ENCODE peak calls at places on chromosomes 3 and 15, in five cellular contexts. M is body of pancreas, D is A549, O is transverse colon, X is breast epithelium. L is an unnamed sample.

GRCh38 chr15:64232400-64232799 is 69.6 kb upstream of the PPIB start:
- DNase-seq in M (no peak), D (peak), O (no peak), X (no peak), L (no peak)

GRCh38 chr15:88232771-88233170 is 23.8 kb downstream of the NTRK3 start:
- DNase-seq in M (no peak), D (no peak), O (no peak), X (no peak), L (no peak)

GRCh38 chr3:183937601-183938286 is 53.1 kb upstream of the PARL start:
- DNase-seq in M (no peak), D (no peak), O (no peak), X (no peak), L (no peak)

GRCh38 chr3:151171145-151171544 is 31.9 kb downstream of the GPR171 start:
- DNase-seq in M (no peak), D (no peak), O (peak), X (no peak), L (no peak)

GRCh38 chr3:131402391-131403039 is 20.9 kb downstream of the NUDT16 start:
- DNase-seq in M (no peak), D (no peak), O (no peak), X (no peak), L (no peak)

GRCh38 chr3:37712918-37713819 is 148.5 kb upstream of the CTDSPL start:
- DNase-seq in M (no peak), D (no peak), O (no peak), X (no peak), L (peak)

GRCh38 chr3:194367992-194368841 is 1.3 kb downstream of the LRRC15 start:
- DNase-seq in M (no peak), D (no peak), O (no peak), X (no peak), L (no peak)

GRCh38 chr3:111862415-111862814 is 3.4 kb downstream of the PHLDB2 start:
- DNase-seq in M (no peak), D (no peak), O (no peak), X (no peak), L (no peak)

GRCh38 chr15:48285329-48286214 is 45.7 kb upstream of the DUT start:
- DNase-seq in M (peak), D (peak), O (peak), X (no peak), L (peak)

DNA sequence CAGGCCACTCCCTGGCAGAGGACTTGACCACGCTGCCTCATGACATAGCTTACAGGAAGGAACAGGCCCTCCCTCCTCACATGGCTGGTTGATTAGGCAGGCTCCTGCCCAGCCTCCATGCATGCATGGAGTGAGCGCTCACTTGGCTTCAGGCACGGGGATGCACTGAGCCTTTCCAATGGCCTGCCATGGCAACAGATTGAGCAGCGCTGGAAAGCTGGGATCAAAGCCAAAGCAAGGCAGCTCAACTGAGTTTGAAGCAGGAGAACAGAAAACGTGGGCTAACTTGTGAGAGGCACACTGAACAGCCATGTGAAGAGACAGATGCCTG is 5.9 kb upstream of the GRAMD2A start:
- DNase-seq in M (no peak), D (no peak), O (no peak), X (peak), L (no peak)
- TF ChIP-seq POLR2A in M (no peak), D (no peak), O (no peak), X (no peak), L (no peak)

GRCh38 chr3:152323834-152324233 is 55.1 kb downstream of the MBNL1 start:
- DNase-seq in M (no peak), D (no peak), O (no peak), X (no peak), L (no peak)

GRCh38 chr3:152325136-152325535 is 56.4 kb downstream of the MBNL1 start:
- DNase-seq in M (no peak), D (no peak), O (no peak), X (no peak), L (no peak)

GRCh38 chr3:152321806-152322377 is 53.2 kb downstream of the MBNL1 start:
- DNase-seq in M (no peak), D (no peak), O (no peak), X (no peak), L (no peak)

GRCh38 chr3:152321321-152321720 is 52.6 kb downstream of the MBNL1 start:
- DNase-seq in M (no peak), D (no peak), O (no peak), X (no peak), L (no peak)

GRCh38 chr3:152322756-152323155 is 54.0 kb downstream of the MBNL1 start:
- DNase-seq in M (no peak), D (no peak), O (no peak), X (no peak), L (no peak)
- H3K4me3 ChIP-seq in M (no peak), D (no peak), O (no peak), X (no peak), L (no peak)

GRCh38 chr3:160399347-160400047 is at the start of gene SMC4:
- DNase-seq in M (peak), D (peak), O (peak), X (peak), L (no peak)

GRCh38 chr3:160401301-160402095 is 2.0 kb downstream of the SMC4 start:
- DNase-seq in M (no peak), D (no peak), O (peak), X (no peak), L (no peak)

GRCh38 chr3:160400631-160401150 is 1.2 kb downstream of the SMC4 start:
- DNase-seq in M (peak), D (no peak), O (peak), X (no peak), L (peak)

GRCh38 chr3:160400048-160400630 is 689 bp downstream of the SMC4 start:
- DNase-seq in M (peak), D (no peak), O (peak), X (no peak), L (peak)

DNA sequence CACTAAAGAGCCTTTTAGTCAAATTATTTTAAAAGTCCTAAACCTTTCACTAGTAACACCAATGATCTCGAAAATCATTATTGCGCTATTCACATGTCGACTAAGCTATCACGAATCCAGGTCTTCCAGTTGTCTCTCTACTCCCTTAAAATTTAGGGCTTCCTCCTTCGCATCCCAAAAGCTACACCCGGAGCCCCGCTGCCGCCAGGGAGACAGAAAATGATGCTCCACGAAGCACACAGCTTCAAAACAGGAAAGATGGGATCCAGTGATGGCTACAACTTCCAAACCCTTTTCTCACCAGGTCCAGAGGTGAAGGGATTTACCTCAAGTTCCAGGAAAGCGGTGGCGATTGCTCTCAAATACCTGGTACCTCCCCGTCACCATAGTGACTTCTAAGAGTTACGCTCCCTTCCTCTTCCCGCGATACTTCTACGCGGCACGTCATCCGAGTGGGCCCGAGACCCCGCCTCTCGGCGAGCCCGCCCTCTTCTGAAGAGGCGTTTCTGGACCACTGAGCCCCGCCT is at the start of gene IFT80:
- DNase-seq in M (peak), D (peak), O (peak), X (peak), L (peak)
- TF ChIP-seq POLR2A in M (no peak), D (peak), O (no peak), X (no peak), L (peak)

GRCh38 chr15:73010154-73011152 is 41.8 kb upstream of the NEO1 start:
- DNase-seq in M (no peak), D (no peak), O (no peak), X (no peak), L (no peak)
- H3K4me3 ChIP-seq in M (no peak), D (no peak), O (no peak), X (no peak), L (no peak)